ENCODE peak calls at places on chromosomes 16 and 17, in seven cellular contexts. C is upper lobe of right lung, B is endodermal cell, Y is ovary, R is pancreas, W is IMR-90, E is A549. J is an unnamed sample. For H3K9me3, the result is how much of the 10 kb centered on the place peaks cover.

GRCh38 chr17:74812109-74812864 is 36.1 kb upstream of the NAT9 start:
- DNase-seq in C (peak), B (no peak), Y (peak), R (no peak), W (no peak), E (no peak), J (peak)

GRCh38 chr17:40038882-40039513 is 15.2 kb downstream of the MED24 start:
- DNase-seq in C (no peak), B (peak), Y (peak), R (no peak), W (peak), E (peak), J (no peak)

GRCh38 chr17:54992797-54993639 is 24.5 kb downstream of the STXBP4 start:
- DNase-seq in C (no peak), B (no peak), Y (no peak), R (no peak), W (peak), E (peak), J (no peak)

GRCh38 chr17:82962163-82962720 is 117.2 kb upstream of the METRNL start:
- DNase-seq in C (no peak), B (no peak), Y (peak), R (no peak), W (peak), E (no peak), J (peak)

GRCh38 chr16:53768593-53768992 is 64.6 kb downstream of the FTO start:
- DNase-seq in C (no peak), B (no peak), Y (no peak), R (no peak), W (peak), E (peak), J (no peak)

GRCh38 chr17:31470592-31470991 is 79.1 kb downstream of the RAB11FIP4 start:
- DNase-seq in C (no peak), B (no peak), Y (no peak), R (no peak), W (no peak), E (no peak), J (no peak)

GRCh38 chr16:57127037-57127763 is 34.8 kb downstream of the CPNE2 start:
- DNase-seq in C (no peak), B (no peak), Y (no peak), R (no peak), W (no peak), E (no peak), J (no peak)

GRCh38 chr17:27846042-27846655 is 45.8 kb upstream of the NOS2 start:
- DNase-seq in C (no peak), B (peak), Y (no peak), R (no peak), W (no peak), E (no peak), J (no peak)

GRCh38 chr16:74837056-74837455 is 62.4 kb upstream of the FA2H start:
- DNase-seq in C (no peak), B (no peak), Y (no peak), R (no peak), W (no peak), E (no peak), J (no peak)

GRCh38 chr17:10754109-10754508 is 24.3 kb upstream of the TMEM220 start:
- DNase-seq in C (no peak), B (peak), Y (peak), R (peak), W (peak), E (peak), J (no peak)

GRCh38 chr17:10117581-10118001 is 80.8 kb downstream of the GAS7 start:
- DNase-seq in C (peak), B (peak), Y (no peak), R (no peak), W (peak), E (no peak), J (peak)

GRCh38 chr17:43983515-43984411 is 20.7 kb upstream of the NAGS start:
- DNase-seq in C (peak), B (peak), Y (no peak), R (peak), W (no peak), E (peak), J (no peak)

GRCh38 chr16:19289805-19290490 is 4.4 kb downstream of the CLEC19A start:
- DNase-seq in C (no peak), B (peak), Y (no peak), R (no peak), W (no peak), E (no peak), J (no peak)

GRCh38 chr16:71631776-71632175 is 5.8 kb downstream of the MARVELD3 start:
- DNase-seq in C (no peak), B (no peak), Y (no peak), R (no peak), W (no peak), E (no peak), J (no peak)

GRCh38 chr17:79628861-79629547 is 18.2 kb upstream of the RBFOX3 start:
- DNase-seq in C (peak), B (peak), Y (peak), R (no peak), W (no peak), E (no peak), J (peak)

GRCh38 chr17:80600586-80600985 is 55.9 kb downstream of the RPTOR start:
- DNase-seq in C (no peak), B (peak), Y (no peak), R (no peak), W (no peak), E (no peak), J (no peak)

GRCh38 chr17:43734376-43734775 is 24.2 kb downstream of the SOST start:
- DNase-seq in C (no peak), B (no peak), Y (no peak), R (no peak), W (peak), E (no peak), J (no peak)

GRCh38 chr16:28563218-28563617 is 9.5 kb downstream of the SGF29 start:
- DNase-seq in C (no peak), B (no peak), Y (no peak), R (no peak), W (no peak), E (no peak), J (no peak)

GRCh38 chr17:17130077-17130844 is 75.9 kb downstream of the PLD6 start:
- DNase-seq in C (no peak), B (no peak), Y (no peak), R (no peak), W (no peak), E (no peak), J (peak)

GRCh38 chr17:35801583-35802224 is 6.3 kb upstream of the MMP28 start:
- DNase-seq in C (peak), B (no peak), Y (peak), R (no peak), W (no peak), E (no peak), J (peak)

GRCh38 chr17:64628641-64629040 is 33.5 kb downstream of the SMURF2 start:
- DNase-seq in C (no peak), B (no peak), Y (no peak), R (no peak), W (no peak), E (no peak), J (no peak)

GRCh38 chr17:45935197-45935709 is 40.9 kb downstream of the MAPT start:
- DNase-seq in C (no peak), B (no peak), Y (no peak), R (no peak), W (no peak), E (no peak), J (no peak)

GRCh38 chr17:18026408-18026776 is 12.6 kb downstream of the ATPAF2 start:
- DNase-seq in C (no peak), B (no peak), Y (no peak), R (no peak), W (peak), E (no peak), J (no peak)

GRCh38 chr16:31916056-31916488 is 42.5 kb downstream of the ZNF267 start:
- DNase-seq in C (no peak), B (no peak), Y (no peak), R (no peak), W (no peak), E (peak), J (no peak)

DNA sequence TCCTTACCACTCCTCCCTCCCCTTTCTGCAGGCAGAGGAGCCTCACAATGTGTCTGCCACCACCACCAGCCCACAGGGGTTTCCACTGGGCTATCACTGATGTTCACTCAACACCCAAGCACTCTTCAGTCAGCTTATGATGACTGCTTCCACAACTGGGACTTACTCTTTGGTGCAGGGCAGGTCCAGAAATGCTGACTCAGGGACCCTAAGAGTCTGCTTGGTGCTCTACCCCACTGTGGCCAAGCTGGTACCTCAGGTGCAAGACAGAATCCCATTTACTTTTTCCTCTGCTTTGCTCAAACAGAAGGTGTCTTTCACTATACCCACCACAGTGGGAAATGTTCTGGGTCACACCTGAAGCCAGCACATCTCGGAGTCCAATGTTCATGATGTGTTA is 40.1 kb downstream of the ZNF267 start:
- DNase-seq in C (no peak), B (no peak), Y (no peak), R (no peak), W (no peak), E (no peak), J (no peak)
- H3K4me3 ChIP-seq in C (no peak), B (peak), Y (no peak), R (no peak), W (no peak), E (no peak), J (no peak)

GRCh38 chr17:22268214-22268911 is 576.0 kb downstream of the KCNJ18 start:
- DNase-seq in C (peak), B (no peak), Y (no peak), R (no peak), W (no peak), E (no peak), J (no peak)
- H3K9me3 ChIP-seq in C (under half), B (under half), Y (under half), R (under half), W (under half), E (under half), J (under half)

DNA sequence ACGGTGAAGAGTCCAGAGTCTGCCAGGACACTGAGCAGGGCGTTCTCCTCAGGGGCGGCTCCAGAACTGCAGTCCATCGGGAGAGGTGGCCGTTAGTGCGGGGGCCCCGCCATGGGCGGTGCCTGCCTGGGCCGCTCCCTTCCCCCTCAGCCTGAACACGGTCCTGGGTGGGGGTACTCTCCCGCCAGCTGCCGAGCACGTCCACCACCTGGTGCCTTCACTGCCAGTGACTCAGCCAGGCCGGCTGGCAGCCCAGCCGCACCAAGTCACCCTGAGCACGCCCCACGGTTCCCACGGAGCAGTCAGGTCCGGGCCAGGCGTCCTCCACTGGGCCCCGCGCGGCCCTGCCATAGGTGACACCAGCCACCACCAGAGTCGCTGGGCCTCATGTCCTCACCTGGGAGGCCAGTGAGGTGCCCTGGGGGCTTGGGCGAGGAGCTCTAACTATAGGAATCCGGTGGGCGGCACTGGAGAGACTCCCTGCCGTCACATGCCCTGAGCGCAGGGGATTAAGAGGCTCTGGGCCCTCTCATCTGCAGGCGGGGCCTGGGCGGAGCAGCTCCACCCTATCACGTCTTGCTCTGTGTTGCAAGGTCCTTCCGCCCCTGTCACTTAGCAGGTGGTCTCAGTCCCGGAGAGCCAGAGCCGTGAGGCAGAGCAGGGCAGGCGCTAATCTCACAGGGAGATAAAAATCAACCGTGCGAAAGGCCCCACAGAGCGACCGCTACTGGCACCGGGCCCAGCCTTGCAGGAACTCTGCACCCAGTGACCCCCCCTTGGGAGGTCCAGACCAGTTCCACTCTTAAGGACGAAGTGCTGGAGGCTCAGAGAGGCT is 14.3 kb downstream of the PIEZO1 start:
- DNase-seq in C (peak), B (peak), Y (no peak), R (peak), W (peak), E (peak), J (no peak)
- H3K4me3 ChIP-seq in C (peak), B (no peak), Y (peak), R (no peak), W (no peak), E (no peak), J (no peak)

GRCh38 chr17:4515501-4515900 is 16.8 kb downstream of the SPNS2 start:
- DNase-seq in C (no peak), B (no peak), Y (no peak), R (peak), W (no peak), E (no peak), J (no peak)
- H3K9me3 ChIP-seq in C (under half), B (under half), Y (under half), R (under half), W (under half), E (under half), J (under half)

DNA sequence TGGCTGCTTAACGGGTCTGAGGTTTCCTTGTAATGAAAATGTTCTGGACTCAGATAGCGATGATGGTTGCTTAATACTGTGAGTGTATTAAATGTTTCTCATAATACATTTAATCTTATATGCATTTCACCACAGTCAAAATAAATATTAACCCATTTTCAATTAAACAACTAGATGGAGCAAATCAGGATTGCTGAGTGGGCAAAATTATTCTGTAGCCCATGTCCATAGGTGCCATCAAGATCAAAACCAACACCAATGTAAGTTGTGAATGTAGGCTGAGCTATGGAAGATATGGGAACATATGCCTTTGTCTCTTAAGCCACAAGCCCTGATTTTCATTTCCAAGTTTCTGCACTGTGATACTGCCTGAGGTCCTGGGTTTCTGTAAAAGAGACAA is 572.6 kb upstream of the EEF2KMT start:
- DNase-seq in C (no peak), B (no peak), Y (no peak), R (no peak), W (no peak), E (no peak), J (no peak)
- H3K4me3 ChIP-seq in C (no peak), B (no peak), Y (no peak), R (no peak), W (no peak), E (no peak), J (no peak)

GRCh38 chr16:3295209-3295608 is 10.0 kb downstream of the TIGD7 start:
- DNase-seq in C (no peak), B (no peak), Y (no peak), R (no peak), W (no peak), E (no peak), J (no peak)

GRCh38 chr16:3292604-3293003 is 9.3 kb downstream of the ZNF263 start:
- DNase-seq in C (no peak), B (no peak), Y (no peak), R (no peak), W (peak), E (no peak), J (no peak)

GRCh38 chr16:3289998-3290673 is 6.8 kb downstream of the ZNF263 start:
- DNase-seq in C (no peak), B (no peak), Y (no peak), R (no peak), W (no peak), E (peak), J (no peak)

DNA sequence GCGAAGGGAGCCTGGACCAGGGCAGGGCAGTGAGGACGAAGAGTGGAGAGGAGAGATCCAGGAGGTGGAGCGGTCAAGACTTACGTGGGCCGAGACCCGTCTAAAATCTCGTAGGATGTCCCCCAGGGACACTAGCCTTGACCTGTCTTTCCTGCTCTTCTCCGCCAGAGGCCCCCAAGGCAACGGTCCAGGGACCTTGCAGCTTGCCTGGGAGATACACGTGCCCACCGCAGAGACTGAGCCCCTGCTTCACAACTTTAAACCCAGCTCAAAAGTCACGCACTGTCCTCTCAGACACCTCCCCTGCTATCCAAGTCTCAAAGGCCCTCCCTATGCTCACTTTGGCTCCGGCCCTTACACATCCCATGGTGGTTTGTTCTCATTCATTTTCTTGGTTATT is 9.4 kb downstream of the TIGD7 start:
- DNase-seq in C (no peak), B (no peak), Y (no peak), R (no peak), W (no peak), E (no peak), J (no peak)
- H3K9me3 ChIP-seq in C (half or more), B (half or more), Y (under half), R (under half), W (half or more), E (half or more), J (under half)

GRCh38 chr17:77215281-77215680 is 74.5 kb downstream of the SEC14L1 start:
- DNase-seq in C (no peak), B (no peak), Y (no peak), R (no peak), W (no peak), E (no peak), J (no peak)

GRCh38 chr17:77216435-77216980 is 75.7 kb downstream of the SEC14L1 start:
- DNase-seq in C (no peak), B (no peak), Y (no peak), R (no peak), W (no peak), E (no peak), J (no peak)

GRCh38 chr17:77217566-77217965 is 76.8 kb downstream of the SEC14L1 start:
- DNase-seq in C (no peak), B (no peak), Y (no peak), R (no peak), W (no peak), E (no peak), J (no peak)

GRCh38 chr17:77218902-77219301 is 78.1 kb downstream of the SEC14L1 start:
- DNase-seq in C (no peak), B (no peak), Y (no peak), R (no peak), W (no peak), E (no peak), J (no peak)

DNA sequence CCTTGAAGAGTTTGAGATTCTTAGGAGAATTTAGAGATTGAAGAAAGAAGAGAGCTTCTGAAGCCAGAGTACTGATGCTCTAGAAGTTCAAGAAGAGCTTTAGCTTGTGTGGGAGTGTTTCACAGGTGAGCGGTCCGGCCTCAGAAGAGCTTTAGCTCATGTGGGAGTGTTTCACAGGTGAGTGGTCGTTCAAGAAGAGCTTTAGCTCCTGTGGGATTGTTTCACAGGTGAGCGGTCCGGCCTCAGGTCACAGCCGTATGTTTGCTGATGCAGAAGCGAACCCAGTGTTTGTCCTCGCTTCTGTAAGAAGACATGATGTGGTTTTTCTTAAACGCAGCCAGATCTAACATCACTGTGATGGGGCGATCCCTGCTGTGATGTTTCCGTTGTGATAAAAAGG is 76.4 kb downstream of the SEC14L1 start:
- DNase-seq in C (no peak), B (no peak), Y (no peak), R (no peak), W (no peak), E (no peak), J (no peak)
- H3K4me3 ChIP-seq in C (no peak), B (no peak), Y (no peak), R (no peak), W (no peak), E (no peak), J (no peak)

DNA sequence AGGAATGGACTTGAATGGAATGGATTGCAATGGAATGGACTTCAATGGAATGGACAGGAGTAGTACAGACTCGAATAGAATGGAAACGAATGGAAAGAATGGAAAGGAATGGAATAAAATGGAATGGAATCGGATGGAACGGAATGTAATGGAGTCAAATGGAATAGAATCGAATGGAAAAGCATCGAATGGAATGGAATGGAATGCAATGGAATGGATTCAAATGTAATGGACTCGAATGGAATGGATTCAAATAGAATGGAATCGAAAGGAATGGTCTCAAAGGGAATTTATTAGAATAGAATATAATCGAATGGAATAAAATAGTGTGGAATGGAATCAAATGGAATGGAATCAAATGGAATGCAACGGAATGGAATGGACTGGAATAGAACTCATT is 484.9 kb upstream of the WSB1 start:
- DNase-seq in C (no peak), B (no peak), Y (no peak), R (no peak), W (peak), E (no peak), J (no peak)
- H3K9me3 ChIP-seq in C (under half), B (half or more), Y (under half), R (under half), W (under half), E (under half), J (half or more)